ENCODE peak calls at places on chromosomes 11 and 22, in five cellular contexts. Y is HepG2, A is right lobe of liver, M is K562, W is GM12878. P is an unnamed sample.

GRCh38 chr11:2221591-2221990 is 48.8 kb downstream of the ASCL2 start:
- ATAC-seq in A (no peak), M (no peak), W (no peak), Y (no peak), P (no peak)

GRCh38 chr11:91041626-91042025 is 818.8 kb upstream of the CHORDC1 start:
- ATAC-seq in W (no peak), M (no peak), A (no peak), Y (no peak), P (no peak)

GRCh38 chr22:45285431-45286058 is 796 bp downstream of the UPK3A start:
- ATAC-seq in Y (peak; percentile 63), A (no peak), W (no peak), M (peak; percentile 72), P (no peak)

GRCh38 chr11:20023082-20023426 is 137.2 kb downstream of the DBX1 start:
- ATAC-seq in W (no peak), A (peak; percentile 30), Y (peak; percentile 51), M (no peak), P (no peak)

GRCh38 chr11:48019230-48019584 is 38.8 kb downstream of the PTPRJ start:
- ATAC-seq in A (peak; percentile 33), Y (no peak), M (peak; percentile 37), W (peak; percentile 33), P (no peak)

GRCh38 chr11:92707173-92707619 is 262.3 kb upstream of the MTNR1B start:
- ATAC-seq in Y (no peak), M (no peak), A (no peak), W (no peak), P (peak; percentile 31)

GRCh38 chr22:33853200-33854097 is 66.8 kb downstream of the LARGE1 start:
- ATAC-seq in M (no peak), A (peak; percentile 98), Y (peak; percentile 87), W (peak; percentile 99), P (peak; percentile 91)

GRCh38 chr11:31645747-31646146 is 136.2 kb downstream of the ELP4 start:
- ATAC-seq in W (no peak), M (no peak), Y (no peak), A (no peak), P (no peak)

GRCh38 chr11:13140028-13140870 is 131.1 kb downstream of the RASSF10 start:
- ATAC-seq in Y (peak; percentile 91), A (peak; percentile 96), W (peak; percentile 85), M (no peak), P (no peak)

GRCh38 chr11:128497057-128497957 is 90.1 kb downstream of the ETS1 start:
- ATAC-seq in A (peak; percentile 91), W (peak; percentile 90), M (no peak), Y (no peak), P (peak; percentile 74)

GRCh38 chr11:69245041-69245440 is 48.9 kb upstream of the MYEOV start:
- ATAC-seq in M (no peak), W (no peak), A (no peak), Y (no peak), P (no peak)

GRCh38 chr11:123725995-123726655 is 15.3 kb downstream of the ZNF202 start:
- ATAC-seq in A (no peak), W (no peak), Y (no peak), M (no peak), P (no peak)

GRCh38 chr22:20523118-20523983 is 15.9 kb downstream of the MED15 start:
- ATAC-seq in A (no peak), M (peak; percentile 78), W (peak; percentile 58), Y (peak; percentile 33), P (no peak)

GRCh38 chr11:108912587-108912986 is 247.7 kb downstream of the DDX10 start:
- ATAC-seq in Y (no peak), W (no peak), M (peak; percentile 44), A (no peak), P (no peak)

GRCh38 chr11:369336-370018 is at the start of gene B4GALNT4:
- ATAC-seq in Y (no peak), W (no peak), M (peak; percentile 65), A (no peak), P (peak; percentile 79)

GRCh38 chr11:86775342-86775741 is 25.0 kb upstream of the PRSS23 start:
- ATAC-seq in W (no peak), M (no peak), Y (no peak), A (no peak), P (no peak)
- H3K4me3 ChIP-seq in W (no peak overlapping the region), M (no peak overlapping the region), Y (no peak overlapping the region), A (no peak overlapping the region), P (no peak overlapping the region)

GRCh38 chr11:35167451-35167954 is 28.5 kb downstream of the CD44 start:
- ATAC-seq in Y (no peak), W (no peak), M (no peak), A (peak; percentile 40), P (peak; percentile 69)

GRCh38 chr11:35168606-35169200 is 29.7 kb downstream of the CD44 start:
- ATAC-seq in W (no peak), M (no peak), A (no peak), Y (no peak), P (no peak)

GRCh38 chr11:35163707-35164496 is 24.9 kb downstream of the CD44 start:
- ATAC-seq in W (peak; percentile 56), Y (no peak), M (no peak), A (no peak), P (no peak)

GRCh38 chr11:35165416-35166368 is 26.7 kb downstream of the CD44 start:
- ATAC-seq in Y (no peak), W (peak; percentile 85), M (no peak), A (peak; percentile 64), P (peak; percentile 17)

DNA sequence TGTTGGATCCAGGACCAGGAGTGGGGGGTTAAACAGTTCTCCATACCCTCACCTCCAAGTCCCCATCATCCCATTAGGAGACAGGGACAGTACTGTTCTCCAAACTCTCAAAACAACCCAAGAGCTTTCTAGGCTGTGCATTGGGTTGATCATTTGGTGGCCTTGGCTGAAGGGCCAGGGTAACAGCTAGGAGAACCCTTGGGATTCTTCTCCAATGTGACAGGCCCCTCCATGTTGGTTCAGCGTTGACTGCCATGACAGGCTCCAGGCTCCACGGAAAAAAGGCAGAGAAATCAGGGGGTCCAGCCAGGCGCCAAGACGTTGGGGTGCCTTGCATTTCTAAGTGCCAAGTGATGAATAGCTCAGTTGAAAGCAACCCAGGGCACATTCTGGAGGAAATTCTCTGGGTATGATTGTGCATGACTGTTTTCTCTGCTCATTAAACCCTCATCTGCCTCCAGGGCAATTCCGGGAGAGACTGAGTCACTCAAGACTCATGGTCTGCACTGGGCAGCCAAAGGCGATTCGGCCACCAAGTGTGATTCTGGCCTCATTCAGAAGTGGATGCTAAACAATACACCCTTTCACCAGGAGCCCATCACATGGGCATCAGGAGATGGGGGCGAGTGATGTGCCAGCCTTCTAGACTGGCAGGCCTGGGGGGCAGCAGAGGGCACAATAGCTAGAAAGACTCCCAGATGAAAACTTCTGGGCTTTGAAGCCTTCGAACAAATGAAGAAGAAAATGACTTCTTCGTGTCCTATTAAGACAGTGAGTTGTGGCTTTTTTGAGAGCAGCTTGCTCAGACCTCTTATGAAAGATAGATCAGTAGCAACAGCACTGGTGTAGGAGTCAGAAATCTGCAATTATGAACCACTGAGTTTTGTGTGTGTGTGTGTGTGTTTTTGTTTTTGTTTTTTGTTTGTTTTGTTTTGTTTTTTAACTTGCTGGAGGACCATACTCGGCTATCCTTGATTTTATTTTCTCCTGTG is 27.7 kb downstream of the CD44 start:
- ATAC-seq in M (no peak), A (no peak), W (peak; percentile 21), Y (no peak), P (no peak)
- TF ChIP-seq POLR2A in M (no peak), A (no peak), W (peak; percentile 34), Y (no peak), P (no peak)

DNA sequence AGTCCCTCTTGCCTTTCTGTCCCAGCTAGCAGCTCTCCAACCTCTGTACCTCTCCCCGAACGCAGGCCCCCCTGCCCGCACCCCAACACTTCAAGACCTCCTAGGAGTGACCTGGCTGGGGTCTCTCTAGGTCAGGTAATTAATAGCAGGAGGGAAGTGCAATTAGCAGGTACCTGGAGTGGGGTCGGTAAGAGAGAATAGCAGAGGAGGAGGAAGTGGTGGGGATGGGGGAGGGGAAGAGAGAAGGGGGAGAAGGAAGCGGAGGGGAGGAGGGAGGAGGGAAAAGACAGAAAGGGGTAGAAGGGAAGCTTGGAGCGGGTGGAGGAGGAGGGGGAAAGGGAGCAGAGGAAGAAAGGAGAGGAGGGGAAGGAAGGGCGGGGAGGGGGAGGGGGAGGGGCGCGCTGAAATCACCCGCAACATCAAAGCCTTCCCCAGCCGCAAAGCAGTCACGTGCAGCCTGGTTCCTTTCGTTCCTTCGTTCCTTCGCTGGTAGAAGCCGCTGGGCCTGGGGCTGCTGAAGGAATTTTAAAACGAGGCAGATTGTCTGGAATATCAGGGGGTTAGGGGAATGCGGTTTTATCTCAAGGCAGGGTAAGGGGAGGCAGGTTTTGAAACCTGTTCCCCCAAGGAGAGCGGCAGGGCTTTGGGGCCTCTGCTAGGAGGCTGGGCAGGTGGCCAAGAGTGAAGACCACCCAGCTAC is 29.3 kb upstream of the TCF20 start:
- ATAC-seq in A (no peak), Y (no peak), M (peak; percentile 59), W (peak; percentile 37), P (no peak)
- H3K4me3 ChIP-seq in A (no peak overlapping the region), Y (no peak overlapping the region), M (no peak overlapping the region), W (peak overlapping the region; percentile 55), P (no peak overlapping the region)

GRCh38 chr22:41447435-41448188 is 1.0 kb upstream of the TOB2 start:
- ATAC-seq in M (peak; percentile 61), A (peak; percentile 43), W (peak; percentile 44), Y (peak; percentile 47), P (no peak)

GRCh38 chr22:41445171-41446056 is 1.2 kb downstream of the TOB2 start:
- ATAC-seq in W (no peak), A (no peak), Y (no peak), M (no peak), P (no peak)

GRCh38 chr22:41446057-41446501 is 522 bp downstream of the TOB2 start:
- ATAC-seq in W (no peak), A (no peak), Y (no peak), M (no peak), P (no peak)

GRCh38 chr22:41448189-41448808 is 1.7 kb upstream of the TOB2 start:
- ATAC-seq in Y (peak; percentile 80), A (peak; percentile 74), M (peak; percentile 82), W (peak; percentile 70), P (peak; percentile 89)

GRCh38 chr22:41446639-41447434 is at the start of gene TOB2:
- ATAC-seq in W (peak; percentile 61), A (peak; percentile 74), M (peak; percentile 63), Y (peak; percentile 47), P (peak; percentile 66)
- TF ChIP-seq POLR2A in W (peak; percentile 98), A (peak; percentile 100), M (peak; percentile 99), Y (peak; percentile 99), P (peak; percentile 99)

GRCh38 chr11:35419713-35420333 is 465 bp upstream of the SLC1A2 start:
- ATAC-seq in W (no peak), M (no peak), A (no peak), Y (no peak), P (no peak)
- H3K4me3 ChIP-seq in W (no peak overlapping the region), M (no peak overlapping the region), A (no peak overlapping the region), Y (no peak overlapping the region), P (peak overlapping the region; percentile 13)

GRCh38 chr11:36997656-36998055 is 399.6 kb upstream of the RAG2 start:
- ATAC-seq in A (no peak), W (no peak), Y (no peak), M (no peak), P (no peak)

DNA sequence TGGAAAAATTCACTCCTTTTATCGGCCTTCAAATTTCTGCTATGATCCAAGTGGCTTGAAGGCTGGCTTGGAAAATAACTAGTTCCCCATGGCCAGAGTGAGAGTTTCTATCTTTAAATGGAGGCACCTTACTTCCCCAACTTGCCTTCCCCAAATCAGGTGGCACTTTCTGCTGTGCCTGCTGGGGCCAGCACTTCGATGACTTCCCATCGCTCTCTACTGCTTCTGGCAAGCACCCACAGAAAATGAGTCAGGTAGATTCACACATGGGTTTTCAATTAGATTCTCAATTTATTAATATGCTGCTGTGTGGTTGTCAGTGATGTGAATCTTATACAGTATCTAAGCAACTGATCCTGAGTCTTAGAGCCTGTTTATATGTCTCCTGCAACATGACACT is 398.8 kb upstream of the RAG2 start:
- ATAC-seq in W (no peak), M (no peak), Y (no peak), A (no peak), P (no peak)
- TF ChIP-seq POLR2A in W (no peak), M (no peak), Y (no peak), A (no peak), P (no peak)

GRCh38 chr11:111557425-111558111 is 17.0 kb downstream of the LAYN start:
- ATAC-seq in M (no peak), A (no peak), Y (no peak), W (no peak), P (peak; percentile 81)
- H3K4me3 ChIP-seq in M (no peak overlapping the region), A (no peak overlapping the region), Y (no peak overlapping the region), W (no peak overlapping the region), P (no peak overlapping the region)